ENCODE peak calls at places on chromosomes 2 and 18, in four cellular contexts. V, K, Z and B are unnamed samples.

GRCh38 chr2:225117061-225117716 is 74.9 kb upstream of the DOCK10 start:
- DNase-seq in V (no peak), Z (no peak), K (no peak), B (no peak)

GRCh38 chr2:144587306-144587705 is 67.4 kb upstream of the ZEB2 start:
- DNase-seq in V (no peak), Z (no peak), K (no peak), B (no peak)

GRCh38 chr2:160612266-160612864 is 118.8 kb upstream of the RBMS1 start:
- DNase-seq in K (no peak), Z (no peak), V (no peak), B (no peak)

GRCh38 chr18:6056171-6056932 is 161.0 kb upstream of the TMEM200C start:
- DNase-seq in K (peak; percentile 12), Z (no peak), V (peak; percentile 29), B (no peak)

GRCh38 chr18:78430171-78430857 is 549.3 kb upstream of the SALL3 start:
- DNase-seq in K (no peak), V (no peak), Z (no peak), B (no peak)

GRCh38 chr2:231985823-231986261 is 24.3 kb downstream of the DIS3L2 start:
- DNase-seq in Z (no peak), K (no peak), V (no peak), B (peak; percentile 89)

GRCh38 chr2:96152301-96153165 is 7.3 kb upstream of the DUSP2 start:
- DNase-seq in Z (no peak), V (no peak), K (no peak), B (no peak)

GRCh38 chr2:240806459-240806858 is 13.6 kb downstream of the KIF1A start:
- DNase-seq in K (no peak), V (no peak), Z (no peak), B (no peak)

GRCh38 chr2:143530753-143531152 is 401.5 kb downstream of the ARHGAP15 start:
- DNase-seq in Z (no peak), V (no peak), K (no peak), B (peak; percentile 39)

GRCh38 chr2:191441761-191442160 is 196.6 kb downstream of the MYO1B start:
- DNase-seq in V (no peak), Z (no peak), K (no peak), B (no peak)

GRCh38 chr18:75208836-75209128 is 157 bp downstream of the PTGR3 start:
- DNase-seq in Z (no peak), K (no peak), V (no peak), B (no peak)

GRCh38 chr18:58867281-58867961 is 2.7 kb downstream of the ZNF532 start:
- DNase-seq in K (no peak), Z (no peak), V (no peak), B (no peak)

GRCh38 chr2:45987856-45988255 is 309.4 kb upstream of the EPAS1 start:
- DNase-seq in K (no peak), V (no peak), Z (no peak), B (no peak)

GRCh38 chr2:101047774-101048173 is 45.7 kb downstream of the RPL31 start:
- DNase-seq in V (no peak), Z (no peak), K (no peak), B (no peak)

GRCh38 chr2:11573418-11574175 is 39.8 kb downstream of the GREB1 start:
- DNase-seq in V (no peak), Z (no peak), K (no peak), B (no peak)

GRCh38 chr2:11430729-11431128 is 35.2 kb downstream of the E2F6 start:
- DNase-seq in Z (no peak), K (no peak), V (peak; percentile 25), B (no peak)

GRCh38 chr18:3329871-3330270 is 67.9 kb downstream of the MYL12B start:
- DNase-seq in Z (no peak), K (no peak), V (no peak), B (no peak)

GRCh38 chr18:46148810-46149209 is 44.6 kb downstream of the HAUS1 start:
- DNase-seq in V (peak; percentile 63), K (peak; percentile 52), Z (no peak), B (peak; percentile 25)

GRCh38 chr18:61209802-61210201 is 123.4 kb upstream of the CDH20 start:
- DNase-seq in V (no peak), Z (no peak), K (no peak), B (no peak)

GRCh38 chr2:146108993-146109392 is 1589.1 kb upstream of the ZEB2 start:
- DNase-seq in Z (no peak), K (no peak), V (no peak), B (no peak)

GRCh38 chr2:233115121-233115520 is 55.0 kb downstream of the INPP5D start:
- DNase-seq in K (no peak), V (no peak), Z (no peak), B (no peak)

GRCh38 chr18:14999085-14999975 is 251.4 kb downstream of the ANKRD30B start:
- DNase-seq in V (no peak), Z (no peak), K (no peak), B (no peak)

GRCh38 chr2:138147796-138148195 is 183.5 kb downstream of the HNMT start:
- DNase-seq in Z (no peak), V (no peak), K (no peak), B (no peak)

GRCh38 chr2:159807183-159808037 is 9.4 kb upstream of the CD302 start:
- DNase-seq in V (peak; percentile 77), Z (no peak), K (peak; percentile 34), B (peak; percentile 34)

GRCh38 chr2:26650713-26651457 is 9.7 kb upstream of the CIB4 start:
- DNase-seq in Z (no peak), K (no peak), V (no peak), B (no peak)

GRCh38 chr2:11080253-11081115 is 74.8 kb upstream of the SLC66A3 start:
- DNase-seq in V (no peak), K (no peak), Z (no peak), B (no peak)

GRCh38 chr2:64543006-64543697 is 19.0 kb downstream of the AFTPH start:
- DNase-seq in K (no peak), Z (no peak), V (no peak), B (no peak)

GRCh38 chr18:79332601-79333000 is 63.1 kb upstream of the NFATC1 start:
- DNase-seq in V (no peak), K (no peak), Z (no peak), B (no peak)

GRCh38 chr2:159004849-159005248 is 36.4 kb downstream of the TANC1 start:
- DNase-seq in K (no peak), Z (no peak), V (no peak), B (no peak)

GRCh38 chr2:237431372-237431771 is 17.4 kb upstream of the COL6A3 start:
- DNase-seq in V (no peak), K (no peak), Z (no peak), B (no peak)

GRCh38 chr2:68714866-68715265 is 19.7 kb upstream of the ARHGAP25 start:
- DNase-seq in Z (no peak), K (no peak), V (no peak), B (no peak)

GRCh38 chr2:147449323-147450080 is 395.3 kb upstream of the ACVR2A start:
- DNase-seq in K (no peak), Z (peak; percentile 3), V (no peak), B (no peak)

GRCh38 chr2:96626553-96626942 is 11.6 kb downstream of the KANSL3 start:
- DNase-seq in V (no peak), Z (no peak), K (no peak), B (no peak)

GRCh38 chr2:64837116-64837704 is 152.0 kb upstream of the SLC1A4 start:
- DNase-seq in V (peak; percentile 54), Z (no peak), K (no peak), B (no peak)

GRCh38 chr2:112089375-112089774 is 34.3 kb downstream of the TMEM87B start:
- DNase-seq in K (no peak), Z (no peak), V (no peak), B (no peak)

GRCh38 chr18:47893939-47894699 is 36.3 kb downstream of the SMAD2 start:
- DNase-seq in Z (no peak), V (no peak), K (no peak), B (no peak)

GRCh38 chr18:56188521-56188920 is 449.9 kb downstream of the TXNL1 start:
- DNase-seq in Z (no peak), V (no peak), K (no peak), B (no peak)

GRCh38 chr18:5543036-5543671 is 643 bp downstream of the EPB41L3 start:
- DNase-seq in K (no peak), Z (no peak), V (no peak), B (no peak)